ENCODE peak calls at places on chromosomes 5 and 9, in seven cellular contexts. M, H, C, N, K, P and L are unnamed samples.

GRCh38 chr5:3598725-3599282 is 3.2 kb downstream of the IRX1 start:
- DNase-seq in K (no peak), H (no peak), P (no peak), C (no peak), N (no peak), M (peak; percentile 19), L (no peak)

GRCh38 chr5:172958268-172959046 is 767 bp upstream of the RPL26L1 start:
- DNase-seq in C (peak; percentile 96), M (peak; percentile 92), K (peak; percentile 64), P (no peak), H (peak; percentile 69), N (peak; percentile 49), L (no peak)

GRCh38 chr5:87303324-87303723 is 35.6 kb downstream of the RASA1 start:
- DNase-seq in C (no peak), P (no peak), M (no peak), N (no peak), K (no peak), H (no peak), L (no peak)

GRCh38 chr5:152349683-152350526 is 55.2 kb downstream of the NMUR2 start:
- DNase-seq in M (peak; percentile 49), C (peak; percentile 55), N (peak; percentile 34), H (peak; percentile 55), P (no peak), K (no peak), L (no peak)

GRCh38 chr5:68129364-68129763 is 86.2 kb upstream of the PIK3R1 start:
- DNase-seq in C (no peak), H (no peak), P (no peak), N (no peak), M (no peak), K (no peak), L (no peak)

GRCh38 chr9:95778957-95779356 is 96.5 kb upstream of the ERCC6L2 start:
- DNase-seq in M (no peak), H (no peak), N (no peak), P (no peak), C (no peak), K (no peak), L (no peak)

GRCh38 chr5:7763621-7764072 is 87.3 kb downstream of the CFAP90 start:
- DNase-seq in P (no peak), M (no peak), C (no peak), K (no peak), N (no peak), H (no peak), L (no peak)

GRCh38 chr9:133089271-133089671 is 27.5 kb downstream of the CEL start:
- DNase-seq in K (no peak), M (no peak), C (peak; percentile 22), P (no peak), H (peak; percentile 32), N (no peak), L (no peak)

GRCh38 chr5:378976-379742 is 57.6 kb downstream of the AHRR start:
- DNase-seq in K (peak; percentile 11), P (no peak), C (no peak), M (no peak), H (no peak), N (peak; percentile 1), L (no peak)

GRCh38 chr5:150538007-150538917 is 30.3 kb downstream of the NDST1 start:
- DNase-seq in N (no peak), C (no peak), M (no peak), P (no peak), K (no peak), H (no peak), L (no peak)

GRCh38 chr5:79795764-79796398 is 106.2 kb downstream of the CMYA5 start:
- DNase-seq in M (no peak), C (no peak), N (no peak), K (no peak), H (no peak), P (no peak), L (no peak)

GRCh38 chr9:119802621-119803020 is 433.4 kb upstream of the BRINP1 start:
- DNase-seq in K (no peak), N (no peak), C (no peak), H (no peak), M (no peak), P (no peak), L (no peak)

GRCh38 chr5:151600069-151600665 is 9.0 kb upstream of the FAT2 start:
- DNase-seq in H (no peak), K (no peak), N (no peak), P (no peak), M (no peak), C (no peak), L (no peak)

GRCh38 chr5:51278458-51279049 is 104.7 kb upstream of the ISL1 start:
- DNase-seq in P (no peak), N (no peak), M (no peak), H (no peak), K (no peak), C (no peak), L (no peak)

GRCh38 chr9:133613396-133613795 is 4.2 kb upstream of the FAM163B start:
- DNase-seq in H (no peak), C (no peak), M (no peak), K (no peak), N (no peak), P (no peak), L (no peak)

GRCh38 chr5:174501461-174502069 is 222.8 kb upstream of the MSX2 start:
- DNase-seq in N (no peak), P (no peak), K (no peak), C (no peak), H (no peak), M (no peak), L (no peak)

GRCh38 chr9:2242778-2243395 is 227.7 kb downstream of the SMARCA2 start:
- DNase-seq in N (no peak), P (no peak), M (no peak), K (no peak), H (no peak), C (no peak), L (no peak)

GRCh38 chr9:2243666-2244555 is 228.8 kb downstream of the SMARCA2 start:
- DNase-seq in H (no peak), N (no peak), K (no peak), P (no peak), M (no peak), C (no peak), L (no peak)

GRCh38 chr9:2241875-2242741 is 227.0 kb downstream of the SMARCA2 start:
- DNase-seq in P (peak; percentile 31), M (peak; percentile 58), H (peak; percentile 84), N (peak; percentile 74), K (peak; percentile 61), C (peak; percentile 80), L (peak; percentile 5)

GRCh38 chr9:2235623-2236022 is 220.5 kb downstream of the SMARCA2 start:
- DNase-seq in M (no peak), K (no peak), H (no peak), C (no peak), P (no peak), N (no peak), L (no peak)

GRCh38 chr9:2241461-2241874 is 226.3 kb downstream of the SMARCA2 start:
- DNase-seq in M (no peak), C (no peak), P (peak; percentile 38), H (peak; percentile 23), K (no peak), N (peak; percentile 34), L (peak; percentile 63)
- TF ChIP-seq CTCF in M (peak; percentile 9), C (no peak), P (peak; percentile 52), H (peak; percentile 14), K (no peak), N (peak; percentile 66), L (peak; percentile 37)

GRCh38 chr5:10123254-10123989 is 126.3 kb downstream of the ATPSCKMT start:
- DNase-seq in N (no peak), P (no peak), M (no peak), C (no peak), H (no peak), K (no peak), L (no peak)
- TF ChIP-seq CTCF in N (no peak), P (no peak), M (no peak), C (no peak), H (no peak), K (no peak), L (no peak)

DNA sequence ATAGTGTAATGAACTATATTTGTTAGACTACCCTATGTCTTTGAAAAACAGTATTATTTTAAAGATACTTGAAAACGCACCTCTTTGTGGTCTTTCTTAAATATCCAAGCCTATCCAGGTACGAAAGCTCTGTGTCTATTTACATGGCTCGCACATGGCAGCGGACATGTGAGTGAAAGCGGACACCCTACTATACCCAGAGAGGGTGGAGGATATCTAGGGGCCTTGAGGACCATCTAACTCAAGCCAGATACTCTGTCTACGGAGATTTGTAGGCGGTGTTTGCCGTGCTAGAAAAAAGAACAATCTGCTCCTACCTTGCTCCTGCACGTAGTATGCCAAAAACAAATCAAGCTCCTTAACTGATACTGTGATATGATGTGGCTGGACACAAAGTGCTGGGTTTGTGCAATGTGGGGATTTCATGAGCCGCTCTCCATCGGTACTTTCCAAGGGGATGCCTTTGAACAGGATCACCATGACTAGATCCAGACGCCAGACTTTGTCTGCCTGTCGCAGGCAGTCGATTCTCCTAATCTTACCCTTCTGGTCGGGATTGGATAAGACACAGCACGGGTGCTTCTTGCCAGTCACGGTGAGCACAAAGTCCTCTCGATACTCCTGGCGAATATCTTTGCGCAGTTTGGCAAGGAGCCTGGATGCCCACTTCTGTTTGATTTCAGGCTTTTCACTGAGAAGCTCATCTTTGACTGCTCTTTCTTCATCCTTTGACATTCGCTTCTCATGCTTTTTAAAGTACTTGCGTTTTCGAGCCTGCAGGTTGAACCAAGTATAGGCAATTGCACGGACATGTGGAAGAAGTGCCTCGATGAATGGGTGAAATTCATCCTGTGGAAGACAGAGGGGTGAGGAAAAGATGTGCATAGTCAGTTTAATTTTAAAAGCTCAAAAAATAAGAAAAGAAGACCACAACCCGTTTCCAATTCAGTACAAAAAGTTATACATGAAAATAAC is 7.0 kb downstream of the NFIB start:
- DNase-seq in P (no peak), M (no peak), H (no peak), K (no peak), N (no peak), C (no peak), L (no peak)
- TF ChIP-seq CTCF in P (no peak), M (no peak), H (no peak), K (no peak), N (no peak), C (no peak), L (no peak)

GRCh38 chr5:169978744-169979143 is 1.6 kb downstream of the INSYN2B start:
- DNase-seq in K (no peak), P (no peak), N (no peak), H (no peak), C (no peak), M (no peak), L (no peak)

GRCh38 chr5:169979871-169980270 is 424 bp downstream of the INSYN2B start:
- DNase-seq in N (no peak), M (no peak), H (no peak), C (no peak), K (no peak), P (no peak), L (no peak)

GRCh38 chr5:169980418-169981053 is at the start of gene INSYN2B:
- DNase-seq in P (peak; percentile 47), N (peak; percentile 62), M (peak; percentile 27), K (no peak), H (peak; percentile 19), C (peak; percentile 30), L (no peak)
- TF ChIP-seq CTCF in P (peak; percentile 78), N (peak; percentile 76), M (peak; percentile 53), K (peak; percentile 9), H (peak; percentile 40), C (peak; percentile 20), L (peak; percentile 52)